ENCODE peak calls at places on chromosome 20, in ten cellular contexts. One of them, this sample, is unnamed.

GRCh38 chr20:52434041-52434425 is 242.5 kb upstream of the ZFP64 start:
- DNase-seq in NCI-H1694 treated with DMSO at 0.1 percent for 48 hours: peak
- DNase-seq in RCC 7860: no peak
- DNase-seq in T-helper 17 cell: no peak
- DNase-seq in stimulated activated CD4-positive, alpha-beta T cell treated with anti-CD3 and anti-CD28 coated beads, Interleukin-1b, Interleukin-23, amount 100 ng/mL, for 1 hour: no peak
- DNase-seq in nucleus accumbens: no peak
- DNase-seq in esophagus squamous epithelium: no peak
- DNase-seq in activated CD4-positive, alpha-beta T cell treated with anti-CD3 and anti-CD28 coated beads, Interleukin-2, amount 50 U/mL, for 1 hour: no peak
- DNase-seq in HS-5: no peak
- DNase-seq in hippocampal formation: no peak
- DNase-seq in this sample: no peak

GRCh38 chr20:50280851-50281655 is 90.4 kb downstream of the CEBPB start:
- DNase-seq in NCI-H1694 treated with DMSO at 0.1 percent for 48 hours: no peak
- DNase-seq in activated CD4-positive, alpha-beta T cell treated with anti-CD3 and anti-CD28 coated beads, Interleukin-2, amount 50 U/mL, for 1 hour: no peak
- DNase-seq in stimulated activated CD4-positive, alpha-beta T cell treated with anti-CD3 and anti-CD28 coated beads, Interleukin-1b, Interleukin-23, amount 100 ng/mL, for 1 hour: no peak
- DNase-seq in T-helper 17 cell: no peak
- DNase-seq in HS-5: no peak
- DNase-seq in esophagus squamous epithelium: no peak
- DNase-seq in nucleus accumbens: no peak
- DNase-seq in RCC 7860: no peak
- DNase-seq in hippocampal formation: no peak
- DNase-seq in this sample: no peak

GRCh38 chr20:7248392-7248992 is 481.0 kb downstream of the BMP2 start:
- DNase-seq in RCC 7860: no peak
- DNase-seq in HS-5: no peak
- DNase-seq in stimulated activated CD4-positive, alpha-beta T cell treated with anti-CD3 and anti-CD28 coated beads, Interleukin-1b, Interleukin-23, amount 100 ng/mL, for 1 hour: no peak
- DNase-seq in NCI-H1694 treated with DMSO at 0.1 percent for 48 hours: no peak
- DNase-seq in hippocampal formation: no peak
- DNase-seq in nucleus accumbens: no peak
- DNase-seq in T-helper 17 cell: no peak
- DNase-seq in activated CD4-positive, alpha-beta T cell treated with anti-CD3 and anti-CD28 coated beads, Interleukin-2, amount 50 U/mL, for 1 hour: no peak
- DNase-seq in esophagus squamous epithelium: no peak
- DNase-seq in this sample: no peak

GRCh38 chr20:10119336-10119735 is 84.5 kb downstream of the ANKEF1 start:
- DNase-seq in hippocampal formation: no peak
- DNase-seq in stimulated activated CD4-positive, alpha-beta T cell treated with anti-CD3 and anti-CD28 coated beads, Interleukin-1b, Interleukin-23, amount 100 ng/mL, for 1 hour: no peak
- DNase-seq in T-helper 17 cell: no peak
- DNase-seq in RCC 7860: no peak
- DNase-seq in esophagus squamous epithelium: no peak
- DNase-seq in activated CD4-positive, alpha-beta T cell treated with anti-CD3 and anti-CD28 coated beads, Interleukin-2, amount 50 U/mL, for 1 hour: no peak
- DNase-seq in HS-5: no peak
- DNase-seq in nucleus accumbens: no peak
- DNase-seq in NCI-H1694 treated with DMSO at 0.1 percent for 48 hours: no peak
- DNase-seq in this sample: no peak

GRCh38 chr20:40948352-40949267 is 80.0 kb upstream of the TOP1 start:
- DNase-seq in T-helper 17 cell: no peak
- DNase-seq in activated CD4-positive, alpha-beta T cell treated with anti-CD3 and anti-CD28 coated beads, Interleukin-2, amount 50 U/mL, for 1 hour: no peak
- DNase-seq in hippocampal formation: no peak
- DNase-seq in HS-5: no peak
- DNase-seq in NCI-H1694 treated with DMSO at 0.1 percent for 48 hours: no peak
- DNase-seq in nucleus accumbens: no peak
- DNase-seq in stimulated activated CD4-positive, alpha-beta T cell treated with anti-CD3 and anti-CD28 coated beads, Interleukin-1b, Interleukin-23, amount 100 ng/mL, for 1 hour: no peak
- DNase-seq in RCC 7860: peak
- DNase-seq in esophagus squamous epithelium: no peak
- DNase-seq in this sample: no peak

GRCh38 chr20:11378252-11378651 is 539.4 kb upstream of the BTBD3 start:
- DNase-seq in NCI-H1694 treated with DMSO at 0.1 percent for 48 hours: no peak
- DNase-seq in nucleus accumbens: no peak
- DNase-seq in stimulated activated CD4-positive, alpha-beta T cell treated with anti-CD3 and anti-CD28 coated beads, Interleukin-1b, Interleukin-23, amount 100 ng/mL, for 1 hour: no peak
- DNase-seq in HS-5: no peak
- DNase-seq in RCC 7860: no peak
- DNase-seq in activated CD4-positive, alpha-beta T cell treated with anti-CD3 and anti-CD28 coated beads, Interleukin-2, amount 50 U/mL, for 1 hour: no peak
- DNase-seq in T-helper 17 cell: no peak
- DNase-seq in esophagus squamous epithelium: no peak
- DNase-seq in hippocampal formation: no peak
- DNase-seq in this sample: no peak

GRCh38 chr20:35680464-35681183 is 15.9 kb upstream of the CPNE1 start:
- DNase-seq in HS-5: no peak
- DNase-seq in T-helper 17 cell: no peak
- DNase-seq in hippocampal formation: no peak
- DNase-seq in esophagus squamous epithelium: no peak
- DNase-seq in NCI-H1694 treated with DMSO at 0.1 percent for 48 hours: no peak
- DNase-seq in RCC 7860: no peak
- DNase-seq in nucleus accumbens: no peak
- DNase-seq in stimulated activated CD4-positive, alpha-beta T cell treated with anti-CD3 and anti-CD28 coated beads, Interleukin-1b, Interleukin-23, amount 100 ng/mL, for 1 hour: no peak
- DNase-seq in activated CD4-positive, alpha-beta T cell treated with anti-CD3 and anti-CD28 coated beads, Interleukin-2, amount 50 U/mL, for 1 hour: no peak
- DNase-seq in this sample: no peak

GRCh38 chr20:54479138-54479906 is 3.9 kb downstream of the DOK5 start:
- DNase-seq in stimulated activated CD4-positive, alpha-beta T cell treated with anti-CD3 and anti-CD28 coated beads, Interleukin-1b, Interleukin-23, amount 100 ng/mL, for 1 hour: no peak
- DNase-seq in T-helper 17 cell: no peak
- DNase-seq in nucleus accumbens: no peak
- DNase-seq in HS-5: no peak
- DNase-seq in NCI-H1694 treated with DMSO at 0.1 percent for 48 hours: no peak
- DNase-seq in RCC 7860: no peak
- DNase-seq in activated CD4-positive, alpha-beta T cell treated with anti-CD3 and anti-CD28 coated beads, Interleukin-2, amount 50 U/mL, for 1 hour: no peak
- DNase-seq in esophagus squamous epithelium: no peak
- DNase-seq in hippocampal formation: no peak
- DNase-seq in this sample: no peak

GRCh38 chr20:22921595-22922421 is 113.3 kb upstream of the SSTR4 start:
- DNase-seq in hippocampal formation: no peak
- DNase-seq in stimulated activated CD4-positive, alpha-beta T cell treated with anti-CD3 and anti-CD28 coated beads, Interleukin-1b, Interleukin-23, amount 100 ng/mL, for 1 hour: no peak
- DNase-seq in nucleus accumbens: no peak
- DNase-seq in T-helper 17 cell: no peak
- DNase-seq in activated CD4-positive, alpha-beta T cell treated with anti-CD3 and anti-CD28 coated beads, Interleukin-2, amount 50 U/mL, for 1 hour: no peak
- DNase-seq in HS-5: peak
- DNase-seq in RCC 7860: peak
- DNase-seq in esophagus squamous epithelium: no peak
- DNase-seq in NCI-H1694 treated with DMSO at 0.1 percent for 48 hours: no peak
- DNase-seq in this sample: no peak

GRCh38 chr20:18190466-18191233 is 53.0 kb downstream of the KAT14 start:
- DNase-seq in HS-5: no peak
- DNase-seq in stimulated activated CD4-positive, alpha-beta T cell treated with anti-CD3 and anti-CD28 coated beads, Interleukin-1b, Interleukin-23, amount 100 ng/mL, for 1 hour: no peak
- DNase-seq in esophagus squamous epithelium: no peak
- DNase-seq in RCC 7860: no peak
- DNase-seq in nucleus accumbens: no peak
- DNase-seq in hippocampal formation: no peak
- DNase-seq in NCI-H1694 treated with DMSO at 0.1 percent for 48 hours: no peak
- DNase-seq in activated CD4-positive, alpha-beta T cell treated with anti-CD3 and anti-CD28 coated beads, Interleukin-2, amount 50 U/mL, for 1 hour: no peak
- DNase-seq in T-helper 17 cell: no peak
- DNase-seq in this sample: no peak

GRCh38 chr20:22455259-22455658 is 129.1 kb downstream of the FOXA2 start:
- DNase-seq in T-helper 17 cell: no peak
- DNase-seq in activated CD4-positive, alpha-beta T cell treated with anti-CD3 and anti-CD28 coated beads, Interleukin-2, amount 50 U/mL, for 1 hour: no peak
- DNase-seq in nucleus accumbens: no peak
- DNase-seq in NCI-H1694 treated with DMSO at 0.1 percent for 48 hours: no peak
- DNase-seq in hippocampal formation: no peak
- DNase-seq in HS-5: no peak
- DNase-seq in stimulated activated CD4-positive, alpha-beta T cell treated with anti-CD3 and anti-CD28 coated beads, Interleukin-1b, Interleukin-23, amount 100 ng/mL, for 1 hour: no peak
- DNase-seq in esophagus squamous epithelium: no peak
- DNase-seq in RCC 7860: no peak
- DNase-seq in this sample: no peak

GRCh38 chr20:33309631-33310030 is 26.6 kb downstream of the BPIFB1 start:
- DNase-seq in activated CD4-positive, alpha-beta T cell treated with anti-CD3 and anti-CD28 coated beads, Interleukin-2, amount 50 U/mL, for 1 hour: no peak
- DNase-seq in hippocampal formation: no peak
- DNase-seq in HS-5: no peak
- DNase-seq in T-helper 17 cell: no peak
- DNase-seq in NCI-H1694 treated with DMSO at 0.1 percent for 48 hours: peak
- DNase-seq in nucleus accumbens: no peak
- DNase-seq in esophagus squamous epithelium: no peak
- DNase-seq in RCC 7860: no peak
- DNase-seq in stimulated activated CD4-positive, alpha-beta T cell treated with anti-CD3 and anti-CD28 coated beads, Interleukin-1b, Interleukin-23, amount 100 ng/mL, for 1 hour: no peak
- DNase-seq in this sample: no peak

GRCh38 chr20:51346686-51347485 is 195.6 kb downstream of the NFATC2 start:
- DNase-seq in NCI-H1694 treated with DMSO at 0.1 percent for 48 hours: no peak
- DNase-seq in HS-5: peak
- DNase-seq in T-helper 17 cell: no peak
- DNase-seq in nucleus accumbens: no peak
- DNase-seq in RCC 7860: peak
- DNase-seq in activated CD4-positive, alpha-beta T cell treated with anti-CD3 and anti-CD28 coated beads, Interleukin-2, amount 50 U/mL, for 1 hour: no peak
- DNase-seq in hippocampal formation: no peak
- DNase-seq in stimulated activated CD4-positive, alpha-beta T cell treated with anti-CD3 and anti-CD28 coated beads, Interleukin-1b, Interleukin-23, amount 100 ng/mL, for 1 hour: no peak
- DNase-seq in esophagus squamous epithelium: no peak
- DNase-seq in this sample: no peak

GRCh38 chr20:22576733-22577514 is 7.4 kb downstream of the FOXA2 start:
- DNase-seq in RCC 7860: no peak
- DNase-seq in nucleus accumbens: no peak
- DNase-seq in T-helper 17 cell: no peak
- DNase-seq in NCI-H1694 treated with DMSO at 0.1 percent for 48 hours: no peak
- DNase-seq in hippocampal formation: no peak
- DNase-seq in activated CD4-positive, alpha-beta T cell treated with anti-CD3 and anti-CD28 coated beads, Interleukin-2, amount 50 U/mL, for 1 hour: no peak
- DNase-seq in esophagus squamous epithelium: no peak
- DNase-seq in stimulated activated CD4-positive, alpha-beta T cell treated with anti-CD3 and anti-CD28 coated beads, Interleukin-1b, Interleukin-23, amount 100 ng/mL, for 1 hour: no peak
- DNase-seq in HS-5: no peak
- DNase-seq in this sample: no peak

GRCh38 chr20:3720068-3720467 is 7.7 kb upstream of the SIGLEC1 start:
- DNase-seq in hippocampal formation: no peak
- DNase-seq in stimulated activated CD4-positive, alpha-beta T cell treated with anti-CD3 and anti-CD28 coated beads, Interleukin-1b, Interleukin-23, amount 100 ng/mL, for 1 hour: no peak
- DNase-seq in activated CD4-positive, alpha-beta T cell treated with anti-CD3 and anti-CD28 coated beads, Interleukin-2, amount 50 U/mL, for 1 hour: no peak
- DNase-seq in RCC 7860: no peak
- DNase-seq in HS-5: no peak
- DNase-seq in NCI-H1694 treated with DMSO at 0.1 percent for 48 hours: no peak
- DNase-seq in nucleus accumbens: no peak
- DNase-seq in esophagus squamous epithelium: no peak
- DNase-seq in T-helper 17 cell: no peak
- DNase-seq in this sample: no peak

GRCh38 chr20:1317545-1318255 is 11.2 kb downstream of the SDCBP2 start:
- DNase-seq in T-helper 17 cell: no peak
- DNase-seq in HS-5: no peak
- DNase-seq in activated CD4-positive, alpha-beta T cell treated with anti-CD3 and anti-CD28 coated beads, Interleukin-2, amount 50 U/mL, for 1 hour: no peak
- DNase-seq in esophagus squamous epithelium: no peak
- DNase-seq in stimulated activated CD4-positive, alpha-beta T cell treated with anti-CD3 and anti-CD28 coated beads, Interleukin-1b, Interleukin-23, amount 100 ng/mL, for 1 hour: no peak
- DNase-seq in RCC 7860: no peak
- DNase-seq in NCI-H1694 treated with DMSO at 0.1 percent for 48 hours: no peak
- DNase-seq in hippocampal formation: no peak
- DNase-seq in nucleus accumbens: no peak
- DNase-seq in this sample: no peak

GRCh38 chr20:5085380-5085779 is 34.4 kb downstream of the PCNA start:
- DNase-seq in T-helper 17 cell: no peak
- DNase-seq in RCC 7860: no peak
- DNase-seq in HS-5: no peak
- DNase-seq in hippocampal formation: no peak
- DNase-seq in nucleus accumbens: no peak
- DNase-seq in esophagus squamous epithelium: no peak
- DNase-seq in activated CD4-positive, alpha-beta T cell treated with anti-CD3 and anti-CD28 coated beads, Interleukin-2, amount 50 U/mL, for 1 hour: no peak
- DNase-seq in NCI-H1694 treated with DMSO at 0.1 percent for 48 hours: no peak
- DNase-seq in stimulated activated CD4-positive, alpha-beta T cell treated with anti-CD3 and anti-CD28 coated beads, Interleukin-1b, Interleukin-23, amount 100 ng/mL, for 1 hour: no peak
- DNase-seq in this sample: no peak

GRCh38 chr20:50393990-50394561 is 116.1 kb upstream of the PTPN1 start:
- DNase-seq in NCI-H1694 treated with DMSO at 0.1 percent for 48 hours: no peak
- DNase-seq in T-helper 17 cell: no peak
- DNase-seq in HS-5: no peak
- DNase-seq in activated CD4-positive, alpha-beta T cell treated with anti-CD3 and anti-CD28 coated beads, Interleukin-2, amount 50 U/mL, for 1 hour: no peak
- DNase-seq in nucleus accumbens: no peak
- DNase-seq in hippocampal formation: no peak
- DNase-seq in RCC 7860: no peak
- DNase-seq in esophagus squamous epithelium: no peak
- DNase-seq in stimulated activated CD4-positive, alpha-beta T cell treated with anti-CD3 and anti-CD28 coated beads, Interleukin-1b, Interleukin-23, amount 100 ng/mL, for 1 hour: no peak
- DNase-seq in this sample: no peak

GRCh38 chr20:31644701-31645100 is 7.0 kb downstream of the COX4I2 start:
- DNase-seq in NCI-H1694 treated with DMSO at 0.1 percent for 48 hours: no peak
- DNase-seq in RCC 7860: no peak
- DNase-seq in esophagus squamous epithelium: no peak
- DNase-seq in activated CD4-positive, alpha-beta T cell treated with anti-CD3 and anti-CD28 coated beads, Interleukin-2, amount 50 U/mL, for 1 hour: no peak
- DNase-seq in stimulated activated CD4-positive, alpha-beta T cell treated with anti-CD3 and anti-CD28 coated beads, Interleukin-1b, Interleukin-23, amount 100 ng/mL, for 1 hour: no peak
- DNase-seq in T-helper 17 cell: no peak
- DNase-seq in nucleus accumbens: no peak
- DNase-seq in HS-5: no peak
- DNase-seq in hippocampal formation: no peak
- DNase-seq in this sample: no peak

GRCh38 chr20:49207071-49207470 is 12.1 kb upstream of the DDX27 start:
- DNase-seq in activated CD4-positive, alpha-beta T cell treated with anti-CD3 and anti-CD28 coated beads, Interleukin-2, amount 50 U/mL, for 1 hour: no peak
- DNase-seq in esophagus squamous epithelium: no peak
- DNase-seq in NCI-H1694 treated with DMSO at 0.1 percent for 48 hours: no peak
- DNase-seq in T-helper 17 cell: no peak
- DNase-seq in nucleus accumbens: no peak
- DNase-seq in hippocampal formation: no peak
- DNase-seq in RCC 7860: no peak
- DNase-seq in stimulated activated CD4-positive, alpha-beta T cell treated with anti-CD3 and anti-CD28 coated beads, Interleukin-1b, Interleukin-23, amount 100 ng/mL, for 1 hour: no peak
- DNase-seq in HS-5: no peak
- DNase-seq in this sample: no peak

GRCh38 chr20:58550661-58551060 is 35.5 kb upstream of the APCDD1L start:
- DNase-seq in RCC 7860: no peak
- DNase-seq in nucleus accumbens: no peak
- DNase-seq in NCI-H1694 treated with DMSO at 0.1 percent for 48 hours: no peak
- DNase-seq in hippocampal formation: no peak
- DNase-seq in HS-5: no peak
- DNase-seq in stimulated activated CD4-positive, alpha-beta T cell treated with anti-CD3 and anti-CD28 coated beads, Interleukin-1b, Interleukin-23, amount 100 ng/mL, for 1 hour: no peak
- DNase-seq in T-helper 17 cell: no peak
- DNase-seq in activated CD4-positive, alpha-beta T cell treated with anti-CD3 and anti-CD28 coated beads, Interleukin-2, amount 50 U/mL, for 1 hour: no peak
- DNase-seq in esophagus squamous epithelium: no peak
- DNase-seq in this sample: no peak

This sample was measured in CD8-positive, alpha-beta T cell.